ENCODE peak calls at places on chromosome 20, in seven cellular contexts. B, R, N, Z, P, J and M are unnamed samples.

GRCh38 chr20:51563597-51564332 is 21.2 kb upstream of the NFATC2 start:
- DNase-seq in B (peak), R (peak), N (peak), Z (no peak), P (peak), J (peak), M (peak)

GRCh38 chr20:42346771-42347170 is 728.6 kb upstream of the CHD6 start:
- DNase-seq in B (no peak), R (no peak), N (no peak), Z (no peak), P (no peak), J (no peak), M (no peak)

GRCh38 chr20:51639206-51639832 is 96.8 kb upstream of the NFATC2 start:
- DNase-seq in B (peak), R (peak), N (peak), Z (no peak), P (no peak), J (peak), M (peak)

GRCh38 chr20:18272451-18272850 is 15.9 kb upstream of the ZNF133 start:
- DNase-seq in B (peak), R (no peak), N (peak), Z (no peak), P (no peak), J (no peak), M (no peak)

GRCh38 chr20:13221673-13222318 is 722 bp downstream of the ISM1 start:
- DNase-seq in B (peak), R (peak), N (no peak), Z (no peak), P (no peak), J (peak), M (peak)

GRCh38 chr20:9482180-9482579 is 32.2 kb upstream of the LAMP5 start:
- DNase-seq in B (no peak), R (no peak), N (no peak), Z (no peak), P (no peak), J (no peak), M (no peak)

GRCh38 chr20:41655966-41656685 is 37.9 kb upstream of the CHD6 start:
- DNase-seq in B (no peak), R (no peak), N (no peak), Z (no peak), P (no peak), J (peak), M (no peak)

GRCh38 chr20:37317316-37317715 is 27.9 kb downstream of the MANBAL start:
- DNase-seq in B (no peak), R (no peak), N (no peak), Z (no peak), P (no peak), J (no peak), M (no peak)

GRCh38 chr20:33373735-33374605 is 27.3 kb downstream of the CDK5RAP1 start:
- DNase-seq in B (peak), R (no peak), N (no peak), Z (no peak), P (peak), J (no peak), M (no peak)

GRCh38 chr20:48194578-48194977 is 409.3 kb upstream of the SULF2 start:
- DNase-seq in B (no peak), R (no peak), N (no peak), Z (no peak), P (no peak), J (peak), M (no peak)

GRCh38 chr20:25745100-25745499 is 48.4 kb upstream of the ZNF337 start:
- DNase-seq in B (no peak), R (no peak), N (no peak), Z (no peak), P (no peak), J (no peak), M (no peak)

GRCh38 chr20:25745738-25746137 is 49.1 kb upstream of the ZNF337 start:
- DNase-seq in B (no peak), R (no peak), N (no peak), Z (no peak), P (no peak), J (no peak), M (no peak)

GRCh38 chr20:25750220-25750764 is 53.6 kb upstream of the ZNF337 start:
- DNase-seq in B (no peak), R (no peak), N (no peak), Z (no peak), P (no peak), J (no peak), M (no peak)

GRCh38 chr20:25749667-25750066 is 53.0 kb upstream of the ZNF337 start:
- DNase-seq in B (no peak), R (no peak), N (no peak), Z (no peak), P (no peak), J (no peak), M (no peak)

DNA sequence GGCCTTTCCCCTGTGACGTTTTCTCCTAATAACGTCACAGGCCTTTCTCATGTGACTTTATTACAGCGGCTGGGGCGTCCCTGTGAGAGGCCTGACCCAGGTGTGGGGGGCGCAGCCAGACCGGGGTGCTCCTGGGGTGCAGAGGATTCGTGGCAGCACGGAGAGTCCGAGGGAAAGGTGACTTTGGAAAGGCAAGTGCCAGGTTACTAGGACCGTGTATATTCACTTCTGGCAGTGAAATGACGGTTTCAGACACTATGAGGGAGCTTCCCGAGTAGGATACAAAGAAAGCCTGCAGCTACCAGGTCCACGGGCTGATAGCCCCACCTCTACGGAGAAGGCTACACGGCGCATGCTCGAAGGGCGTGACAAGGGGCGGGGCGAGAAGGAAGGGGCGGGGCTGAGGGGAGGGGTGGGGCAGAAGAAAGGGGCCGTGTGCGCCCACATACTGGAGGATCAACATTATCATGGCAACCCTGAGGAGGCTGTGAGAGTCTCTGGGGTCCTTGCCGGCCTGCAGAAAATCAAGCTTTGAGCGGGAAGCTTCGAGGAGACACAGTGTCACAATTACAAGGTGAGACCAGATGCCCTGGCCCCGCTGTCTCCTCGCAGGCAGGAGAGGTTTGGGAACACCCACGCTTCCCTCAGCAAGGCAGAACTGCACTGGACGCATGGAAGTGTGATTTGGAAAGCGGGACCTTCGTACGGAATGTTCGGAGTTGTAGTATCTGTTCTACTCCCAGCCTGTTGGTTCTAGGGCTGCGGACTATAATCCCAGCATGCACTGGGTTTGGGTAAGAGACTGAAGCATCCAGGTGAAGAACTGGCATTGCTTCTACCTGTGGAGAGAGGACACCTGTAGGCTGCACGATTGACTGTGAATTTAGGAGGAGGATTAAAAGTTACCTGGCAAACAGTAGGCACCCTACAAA is 54.4 kb upstream of the ZNF337 start:
- DNase-seq in B (peak), R (no peak), N (peak), Z (peak), P (peak), J (peak), M (no peak)
- TF ChIP-seq SIN3A in B (peak), R (no peak), N (no peak), Z (no peak), P (no peak), J (no peak), M (no peak)

DNA sequence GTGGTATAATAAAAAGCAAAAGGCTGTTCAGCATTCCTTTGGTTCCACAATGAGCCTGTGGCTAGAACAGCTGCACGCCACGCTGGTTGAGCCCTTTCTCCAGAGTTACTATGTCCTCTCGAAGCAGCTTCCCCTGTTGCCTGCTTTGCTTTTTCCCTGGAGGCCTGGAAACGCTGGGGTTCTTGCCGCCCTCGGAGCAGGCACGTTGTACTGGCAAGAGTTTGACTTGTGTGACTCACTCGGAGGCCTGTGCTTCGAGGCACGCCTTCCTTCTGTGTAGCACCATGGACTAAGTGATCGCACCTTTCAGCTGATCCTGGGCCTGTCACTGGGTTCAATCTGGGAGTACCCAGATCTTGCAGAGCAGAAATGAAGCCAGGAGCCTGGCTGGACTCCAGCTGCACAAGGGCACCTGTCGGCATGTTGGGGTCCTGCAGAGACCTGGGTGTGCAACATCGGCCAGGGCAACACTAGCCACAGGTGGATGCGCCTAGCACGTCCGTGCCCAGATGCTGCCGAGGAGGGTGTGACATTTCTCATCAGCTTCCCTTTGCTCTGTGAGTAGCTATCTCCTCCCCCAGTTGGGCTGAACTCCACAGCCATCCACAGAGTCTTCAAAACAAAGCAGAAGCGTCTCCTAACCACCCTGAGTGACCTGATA is 5.3 kb downstream of the INSM1 start:
- DNase-seq in B (no peak), R (no peak), N (no peak), Z (no peak), P (no peak), J (no peak), M (no peak)
- TF ChIP-seq SIN3A in B (no peak), R (no peak), N (no peak), Z (no peak), P (no peak), J (no peak), M (no peak)

DNA sequence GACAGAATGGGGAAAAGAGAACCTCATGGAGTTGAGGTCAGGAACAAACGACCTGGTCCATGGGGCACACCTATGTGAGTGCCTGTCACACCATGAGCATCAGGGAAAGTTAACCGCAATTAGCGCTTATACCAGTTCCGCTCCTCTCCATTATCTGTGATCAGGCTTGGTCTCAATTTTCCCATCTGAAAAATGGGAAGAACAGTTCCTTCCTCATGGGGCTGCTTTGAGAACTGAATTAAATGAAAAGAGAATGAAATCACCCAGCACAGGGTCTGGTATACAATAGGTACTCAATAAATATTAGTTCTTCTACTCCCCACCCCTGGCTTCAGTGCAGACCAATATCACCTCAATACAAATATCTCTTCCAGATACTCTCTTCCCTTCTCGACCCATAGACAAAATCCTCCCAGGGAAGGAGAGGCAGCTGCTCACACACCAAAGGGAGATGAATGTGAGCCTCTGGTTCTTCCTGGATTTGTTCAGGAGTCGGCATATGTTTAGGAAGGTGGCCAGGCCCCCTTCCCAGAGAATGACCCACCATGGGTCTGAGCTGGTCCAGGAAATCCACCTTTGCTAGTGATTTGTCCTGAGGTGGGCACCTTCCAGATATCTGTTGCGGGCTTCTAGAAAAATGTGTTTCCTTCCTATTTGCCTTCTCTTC is 2.4 kb upstream of the PTGIS start:
- DNase-seq in B (no peak), R (no peak), N (no peak), Z (no peak), P (no peak), J (no peak), M (no peak)
- TF ChIP-seq SIN3A in B (no peak), R (no peak), N (no peak), Z (no peak), P (no peak), J (no peak), M (no peak)

GRCh38 chr20:59560588-59561227 is 43.6 kb upstream of the PHACTR3 start:
- DNase-seq in B (peak), R (no peak), N (peak), Z (no peak), P (no peak), J (peak), M (peak)
- TF ChIP-seq SIN3A in B (no peak), R (no peak), N (no peak), Z (no peak), P (no peak), J (no peak), M (no peak)

GRCh38 chr20:10713161-10713560 is 39.4 kb upstream of the JAG1 start:
- DNase-seq in B (no peak), R (no peak), N (no peak), Z (no peak), P (no peak), J (no peak), M (no peak)
- TF ChIP-seq SIN3A in B (no peak), R (no peak), N (no peak), Z (no peak), P (no peak), J (no peak), M (no peak)

GRCh38 chr20:63791497-63792156 is 39.4 kb downstream of the ZBTB46 start:
- DNase-seq in B (no peak), R (no peak), N (no peak), Z (no peak), P (no peak), J (no peak), M (no peak)
- TF ChIP-seq SIN3A in B (no peak), R (no peak), N (no peak), Z (no peak), P (no peak), J (no peak), M (no peak)

GRCh38 chr20:49823152-49823847 is 10.7 kb downstream of the SLC9A8 start:
- DNase-seq in B (no peak), R (no peak), N (no peak), Z (peak), P (no peak), J (no peak), M (no peak)

GRCh38 chr20:49821850-49822249 is 9.2 kb downstream of the SLC9A8 start:
- DNase-seq in B (no peak), R (no peak), N (no peak), Z (no peak), P (no peak), J (no peak), M (no peak)

GRCh38 chr20:49821381-49821780 is 8.8 kb downstream of the SLC9A8 start:
- DNase-seq in B (no peak), R (no peak), N (no peak), Z (no peak), P (no peak), J (no peak), M (no peak)

GRCh38 chr20:49825521-49826033 is 12.9 kb downstream of the SLC9A8 start:
- DNase-seq in B (peak), R (no peak), N (no peak), Z (no peak), P (no peak), J (no peak), M (no peak)

GRCh38 chr20:49824206-49824605 is 11.6 kb downstream of the SLC9A8 start:
- DNase-seq in B (no peak), R (no peak), N (no peak), Z (no peak), P (no peak), J (no peak), M (no peak)
- TF ChIP-seq SIN3A in B (no peak), R (no peak), N (no peak), Z (no peak), P (no peak), J (no peak), M (no peak)